ENCODE peak calls at places on chromosome 13, in nine cellular contexts. L is activated CD4-positive, alpha-beta T cell treated with anti-CD3 and anti-CD28 coated beads, Interleukin-2, amount 50 U/mL, for 48 hours; G is hypothalamus; M is posterior vena cava; U is cardiac fibroblast; Y is LHCN-M2; N is stomach; V is pancreas; J is left ventricle myocardium inferior. E is an unnamed sample.

GRCh38 chr13:112522578-112522977 is 65.4 kb downstream of the TUBGCP3 start:
- DNase-seq in L (no peak), N (no peak), Y (peak; percentile 89), G (no peak), J (no peak), V (no peak), U (no peak), M (no peak), E (no peak)

GRCh38 chr13:38008636-38009035 is 139.1 kb upstream of the TRPC4 start:
- DNase-seq in V (peak; percentile 9), L (no peak), N (no peak), M (no peak), G (no peak), U (peak; percentile 9), J (no peak), Y (peak; percentile 12), E (no peak)

GRCh38 chr13:112905619-112905989 is 63.4 kb upstream of the MCF2L start:
- DNase-seq in Y (no peak), M (no peak), J (no peak), V (no peak), L (no peak), G (no peak), U (no peak), N (no peak), E (no peak)

GRCh38 chr13:52938065-52938464 is 89.6 kb upstream of the PCDH8 start:
- DNase-seq in U (no peak), N (no peak), J (no peak), Y (no peak), L (no peak), M (no peak), G (no peak), V (no peak), E (no peak)

GRCh38 chr13:37109080-37109678 is 3.7 kb upstream of the CSNK1A1L start:
- DNase-seq in V (no peak), M (no peak), L (no peak), G (no peak), U (peak; percentile 73), Y (peak; percentile 49), N (no peak), J (no peak), E (no peak)

GRCh38 chr13:23705578-23705977 is 135.4 kb downstream of the TNFRSF19 start:
- DNase-seq in U (peak; percentile 76), N (no peak), Y (no peak), L (no peak), M (no peak), G (no peak), V (no peak), J (no peak), E (no peak)

GRCh38 chr13:86020350-86021002 is 221.3 kb upstream of the SLITRK6 start:
- DNase-seq in U (peak; percentile 79), M (no peak), Y (peak; percentile 20), N (no peak), G (no peak), L (no peak), J (no peak), V (no peak), E (no peak)

GRCh38 chr13:72643339-72643989 is 84.0 kb downstream of the MZT1 start:
- DNase-seq in Y (peak; percentile 48), J (peak; percentile 20), N (peak; percentile 29), G (no peak), U (peak; percentile 63), M (no peak), L (peak; percentile 73), V (peak; percentile 15), E (peak; percentile 17)

GRCh38 chr13:94329754-94330551 is 149.5 kb downstream of the DCT start:
- DNase-seq in J (no peak), N (no peak), Y (peak; percentile 95), U (peak; percentile 95), G (no peak), M (no peak), V (peak; percentile 28), L (no peak), E (peak; percentile 21)

GRCh38 chr13:84925443-84925842 is 873.8 kb downstream of the SLITRK6 start:
- DNase-seq in V (no peak), J (no peak), Y (no peak), N (no peak), U (no peak), G (no peak), L (no peak), M (no peak), E (no peak)

E was measured in MG63.